ENCODE peak calls at places on chromosomes 7 and 10, in four cellular contexts. G is lower leg skin, R is epithelial cell of proximal tubule, N is heart right ventricle. P is an unnamed sample.

GRCh38 chr10:99930731-99931550 is 78.8 kb downstream of the DNMBP start:
- DNase-seq in G (peak), R (peak), N (no peak), P (peak)

GRCh38 chr10:78972947-78973900 is 95.5 kb upstream of the ZMIZ1 start:
- DNase-seq in G (peak), R (peak), N (peak), P (peak)

GRCh38 chr10:122121059-122121458 is 132.1 kb downstream of the TACC2 start:
- DNase-seq in G (no peak), R (no peak), N (no peak), P (peak)

GRCh38 chr10:9562001-9562505 is 1455.6 kb upstream of the CELF2 start:
- DNase-seq in G (no peak), R (no peak), N (no peak), P (no peak)

GRCh38 chr7:6246257-6246917 is 26.0 kb downstream of the CYTH3 start:
- DNase-seq in G (no peak), R (no peak), N (no peak), P (no peak)

GRCh38 chr7:7971308-7972040 is 2.9 kb downstream of the GLCCI1 start:
- DNase-seq in G (no peak), R (no peak), N (no peak), P (no peak)

GRCh38 chr7:151225948-151226510 is 976 bp downstream of the ABCF2 start:
- DNase-seq in G (no peak), R (no peak), N (no peak), P (no peak)

GRCh38 chr10:49165940-49166803 is 22.0 kb downstream of the TMEM273 start:
- DNase-seq in G (no peak), R (no peak), N (no peak), P (no peak)

GRCh38 chr7:92949748-92950147 is 113.4 kb upstream of the CDK6 start:
- DNase-seq in G (no peak), R (no peak), N (no peak), P (no peak)

GRCh38 chr7:42572046-42572445 is 335.0 kb upstream of the GLI3 start:
- DNase-seq in G (no peak), R (no peak), N (no peak), P (no peak)

GRCh38 chr7:42575161-42575560 is 336.7 kb downstream of the C7orf25 start:
- DNase-seq in G (no peak), R (no peak), N (no peak), P (no peak)

GRCh38 chr7:42573904-42574692 is 337.1 kb upstream of the GLI3 start:
- DNase-seq in G (no peak), R (no peak), N (no peak), P (no peak)

GRCh38 chr7:42572561-42572960 is 335.6 kb upstream of the GLI3 start:
- DNase-seq in G (no peak), R (no peak), N (no peak), P (no peak)

GRCh38 chr7:42574693-42575084 is 337.2 kb downstream of the C7orf25 start:
- DNase-seq in G (no peak), R (no peak), N (no peak), P (no peak)
- TF ChIP-seq CTCF in G (no peak), R (peak), N (no peak), P (no peak)

GRCh38 chr10:421170-421569 is 268.3 kb downstream of the DIP2C start:
- DNase-seq in G (no peak), R (no peak), N (no peak), P (no peak)

GRCh38 chr10:422675-423074 is 266.8 kb downstream of the DIP2C start:
- DNase-seq in G (no peak), R (no peak), N (no peak), P (no peak)

GRCh38 chr10:420154-421121 is 269.0 kb downstream of the DIP2C start:
- DNase-seq in G (no peak), R (no peak), N (no peak), P (no peak)

GRCh38 chr10:423167-423566 is 266.3 kb downstream of the DIP2C start:
- DNase-seq in G (no peak), R (no peak), N (no peak), P (no peak)

GRCh38 chr10:422232-422631 is 267.2 kb downstream of the DIP2C start:
- DNase-seq in G (no peak), R (no peak), N (no peak), P (no peak)
- H3K4me3 ChIP-seq in G (no peak), R (no peak), N (no peak), P (no peak)

DNA sequence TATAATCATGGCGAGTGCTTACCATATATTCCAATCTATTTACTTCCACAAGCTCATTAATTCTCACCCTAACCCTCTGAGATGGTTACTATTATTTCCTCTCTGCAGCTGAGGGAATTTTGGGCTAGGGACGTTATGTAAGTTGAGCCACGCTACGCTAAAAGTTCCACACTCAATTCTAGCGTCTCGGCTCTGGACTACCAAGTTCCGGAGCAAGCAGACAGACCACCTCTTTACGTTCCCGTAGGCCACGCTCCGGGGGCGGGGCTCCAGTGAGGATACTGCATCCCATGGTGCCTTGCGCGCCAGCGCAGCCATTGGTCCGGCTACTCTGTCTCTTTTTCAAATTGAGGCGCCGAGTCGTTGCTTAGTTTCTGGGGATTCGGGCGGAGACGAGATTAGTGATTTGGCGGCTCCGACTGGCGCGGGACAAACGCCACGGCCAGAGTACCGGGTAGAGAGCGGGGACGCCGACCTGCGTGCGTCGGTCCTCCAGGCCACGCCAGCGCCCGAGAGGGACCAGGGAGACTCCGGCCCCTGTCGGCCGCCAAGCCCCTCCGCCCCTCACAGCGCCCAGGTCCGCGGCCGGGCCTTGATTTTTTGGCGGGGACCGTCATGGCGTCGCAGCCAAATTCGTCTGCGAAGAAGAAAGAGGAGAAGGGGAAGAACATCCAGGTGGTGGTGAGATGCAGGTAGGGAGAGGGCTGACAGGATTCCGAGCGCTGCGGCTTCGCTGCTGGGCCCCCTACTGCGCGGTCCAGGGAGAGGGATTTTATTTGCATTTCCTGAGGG is at the start of gene KIF11:
- DNase-seq in G (peak), R (no peak), N (peak), P (peak)
- TF ChIP-seq CTCF in G (no peak), R (no peak), N (no peak), P (no peak)

DNA sequence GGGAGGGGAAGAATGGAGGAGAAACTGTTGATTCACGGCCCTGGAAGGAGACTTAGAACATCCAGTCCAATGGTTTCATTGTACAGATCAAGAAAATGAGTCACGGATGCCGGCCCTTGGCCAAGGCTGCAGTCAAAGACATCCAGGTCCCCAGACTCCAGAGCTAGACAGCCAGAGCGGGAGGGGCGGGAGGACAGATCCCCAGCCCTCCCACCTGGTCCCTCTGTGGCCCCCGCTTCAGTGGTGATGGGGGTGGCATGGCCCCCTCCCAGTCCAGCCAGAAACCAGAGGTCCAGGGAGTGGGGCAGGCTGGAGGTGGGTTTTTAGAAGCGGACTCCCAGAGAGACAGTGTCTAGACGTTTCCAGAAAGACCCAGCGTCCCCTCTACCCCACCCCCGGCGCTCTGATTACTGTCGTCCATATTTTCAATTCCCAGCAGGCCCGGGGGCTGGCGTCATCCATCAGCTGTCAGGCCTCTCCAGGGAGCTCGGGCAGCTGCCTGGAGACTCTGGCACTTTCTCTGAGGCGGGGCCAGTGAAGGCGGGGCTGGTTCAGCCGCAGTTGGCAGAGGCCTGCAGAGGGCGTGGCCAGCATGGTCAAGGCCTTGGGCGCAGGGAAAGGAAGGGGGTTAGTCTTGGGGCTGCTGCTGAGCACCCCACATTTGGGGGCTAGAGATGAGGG is 8.0 kb upstream of the HSPB1 start:
- DNase-seq in G (peak), R (no peak), N (peak), P (peak)
- H3K4me3 ChIP-seq in G (no peak), R (peak), N (peak), P (no peak)

GRCh38 chr7:11613292-11613930 is 218.6 kb downstream of the THSD7A start:
- DNase-seq in G (no peak), R (no peak), N (no peak), P (no peak)
- TF ChIP-seq CTCF in G (no peak), R (no peak), N (no peak), P (no peak)

GRCh38 chr7:63789378-63790176 is 209.1 kb upstream of the ZNF722 start:
- DNase-seq in G (no peak), R (no peak), N (no peak), P (no peak)
- H3K4me3 ChIP-seq in G (no peak), R (no peak), N (peak), P (no peak)

GRCh38 chr10:5685764-5686240 is 1.2 kb downstream of the TASOR2 start:
- DNase-seq in G (no peak), R (no peak), N (no peak), P (no peak)
- TF ChIP-seq CTCF in G (no peak), R (no peak), N (no peak), P (no peak)

P was measured in stomach.